ENCODE peak calls at places on chromosomes 2 and 18, in nine cellular contexts. X is A549, Z is PC-3, Y is AG10803, V is lower leg skin, J is choroid plexus epithelial cell, T is K562, O is dorsolateral prefrontal cortex, U is MM.1S. B is an unnamed sample.
A peak's percentile ranks its signal among the peaks of the same experiment; 100 is the strongest.

GRCh38 chr2:151280276-151280675 is 9.2 kb downstream of the NMI start:
- DNase-seq in T (no peak), Z (no peak), Y (no peak), O (no peak), X (no peak), J (peak; percentile 35), U (no peak), V (no peak), B (no peak)

GRCh38 chr2:112646102-112646719 is 472 bp downstream of the SLC20A1 start:
- DNase-seq in Y (no peak), T (no peak), Z (no peak), U (peak; percentile 55), O (no peak), X (no peak), V (peak; percentile 89), J (no peak), B (no peak)

GRCh38 chr18:36533446-36534153 is 236.1 kb downstream of the FHOD3 start:
- DNase-seq in Y (no peak), O (no peak), U (no peak), T (no peak), V (no peak), Z (no peak), J (no peak), X (no peak), B (no peak)

GRCh38 chr18:28961669-28962228 is 784.8 kb upstream of the CDH2 start:
- DNase-seq in O (no peak), Z (peak; percentile 73), U (peak; percentile 36), V (no peak), X (peak; percentile 16), T (no peak), J (peak; percentile 62), Y (peak; percentile 11), B (peak; percentile 21)

GRCh38 chr2:236972491-236973379 is 113.0 kb upstream of the COPS8 start:
- DNase-seq in Z (peak; percentile 86), Y (peak; percentile 86), T (no peak), U (no peak), O (no peak), V (peak; percentile 92), J (peak; percentile 76), X (peak; percentile 58), B (no peak)

GRCh38 chr18:58194028-58194427 is 150.0 kb downstream of the NEDD4L start:
- DNase-seq in Y (no peak), U (no peak), O (no peak), X (no peak), J (no peak), V (no peak), T (peak; percentile 32), Z (peak; percentile 6), B (no peak)

GRCh38 chr2:156087875-156088274 is 244.6 kb downstream of the NR4A2 start:
- DNase-seq in O (no peak), T (no peak), Y (no peak), U (no peak), X (peak; percentile 1), V (no peak), J (no peak), Z (peak; percentile 59), B (no peak)

GRCh38 chr18:46832856-46833255 is 76.0 kb upstream of the ST8SIA5 start:
- DNase-seq in U (no peak), V (no peak), O (no peak), Y (no peak), X (no peak), T (no peak), Z (no peak), J (no peak), B (no peak)

GRCh38 chr2:10048501-10049171 is 5.3 kb downstream of the KLF11 start:
- DNase-seq in U (peak; percentile 38), Z (peak; percentile 55), X (peak; percentile 56), O (no peak), J (peak; percentile 78), Y (peak; percentile 66), T (no peak), V (no peak), B (peak; percentile 43)

GRCh38 chr2:216057688-216058193 is 23.9 kb downstream of the PECR start:
- DNase-seq in O (no peak), Z (no peak), U (peak; percentile 91), T (no peak), Y (peak; percentile 86), J (peak; percentile 85), V (no peak), X (peak; percentile 85), B (no peak)

GRCh38 chr2:219648963-219649362 is 21.5 kb downstream of the SLC4A3 start:
- DNase-seq in J (no peak), T (no peak), U (no peak), Z (no peak), X (no peak), O (no peak), V (no peak), Y (no peak), B (no peak)

GRCh38 chr2:119473621-119474370 is 42.1 kb downstream of the TMEM37 start:
- DNase-seq in Z (no peak), O (no peak), Y (no peak), X (no peak), U (no peak), V (no peak), J (no peak), T (no peak), B (no peak)

GRCh38 chr18:12253517-12254136 is 534 bp upstream of the CIDEA start:
- DNase-seq in U (no peak), Y (no peak), V (no peak), J (no peak), T (no peak), O (no peak), Z (no peak), X (no peak), B (no peak)

GRCh38 chr18:8508320-8508719 is 100.9 kb upstream of the RAB12 start:
- DNase-seq in U (no peak), Z (no peak), J (no peak), O (no peak), T (no peak), Y (no peak), X (no peak), V (peak; percentile 40), B (no peak)

GRCh38 chr2:200795044-200795443 is 16.7 kb upstream of the BZW1 start:
- DNase-seq in X (peak; percentile 49), V (no peak), U (no peak), O (no peak), Y (no peak), J (peak; percentile 86), T (peak; percentile 49), Z (no peak), B (no peak)

GRCh38 chr2:240325654-240326031 is 109.8 kb upstream of the GPC1 start:
- DNase-seq in J (no peak), V (peak; percentile 83), Y (no peak), U (no peak), Z (no peak), T (no peak), X (no peak), O (peak; percentile 26), B (no peak)

GRCh38 chr2:217939220-217939619 is 63.6 kb downstream of the TNS1 start:
- DNase-seq in J (no peak), V (no peak), Y (no peak), T (no peak), Z (no peak), U (no peak), X (no peak), O (no peak), B (no peak)
- H3K4me3 ChIP-seq in J (no peak overlapping the region), V (no peak overlapping the region), Y (no peak overlapping the region), T (no peak overlapping the region), Z (no peak overlapping the region), U (no peak overlapping the region), X (no peak overlapping the region), O (no peak overlapping the region), B (no peak overlapping the region)

DNA sequence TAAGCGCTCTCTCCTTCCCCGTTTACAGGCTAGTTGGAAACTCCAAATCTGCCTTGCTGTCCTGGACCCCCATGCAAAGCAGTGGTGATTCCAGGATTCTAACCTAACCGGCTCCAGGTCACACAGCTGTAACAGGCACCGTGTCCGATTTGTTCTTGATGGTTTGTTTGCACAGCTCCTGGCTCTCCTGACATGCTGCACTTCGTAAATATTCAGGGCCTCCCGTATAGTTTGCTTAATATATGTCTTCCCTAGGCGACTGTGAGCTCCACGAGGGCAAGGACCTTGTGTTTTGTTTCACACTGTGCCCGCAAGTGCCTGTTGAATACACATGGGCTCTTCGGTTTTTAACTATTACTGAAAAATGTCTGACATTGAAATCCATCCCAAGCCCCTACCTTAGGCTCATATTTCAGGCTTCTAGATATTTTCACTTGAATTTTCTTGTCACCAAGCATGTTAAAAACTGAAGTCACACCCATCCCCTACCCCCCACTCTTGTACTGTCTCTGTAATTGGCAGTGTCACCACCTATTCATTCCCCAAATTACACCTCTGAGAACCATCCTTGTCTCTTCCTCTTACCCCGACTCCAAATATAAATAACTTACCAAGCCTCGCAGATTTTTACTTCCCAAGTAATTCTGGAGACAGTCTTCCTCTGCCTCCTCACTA is 1.0 kb upstream of the PUM2 start:
- DNase-seq in O (no peak), T (no peak), Y (no peak), J (no peak), U (peak; percentile 15), V (no peak), X (peak; percentile 25), Z (peak; percentile 26), B (peak; percentile 17)
- H3K4me3 ChIP-seq in O (peak overlapping the region; percentile 94), T (peak overlapping the region; percentile 43), Y (peak overlapping the region; percentile 68), J (peak overlapping the region; percentile 88), U (peak overlapping the region; percentile 90), V (peak overlapping the region; percentile 24), X (peak overlapping the region; percentile 84), Z (peak overlapping the region; percentile 66), B (peak overlapping the region; percentile 85)

DNA sequence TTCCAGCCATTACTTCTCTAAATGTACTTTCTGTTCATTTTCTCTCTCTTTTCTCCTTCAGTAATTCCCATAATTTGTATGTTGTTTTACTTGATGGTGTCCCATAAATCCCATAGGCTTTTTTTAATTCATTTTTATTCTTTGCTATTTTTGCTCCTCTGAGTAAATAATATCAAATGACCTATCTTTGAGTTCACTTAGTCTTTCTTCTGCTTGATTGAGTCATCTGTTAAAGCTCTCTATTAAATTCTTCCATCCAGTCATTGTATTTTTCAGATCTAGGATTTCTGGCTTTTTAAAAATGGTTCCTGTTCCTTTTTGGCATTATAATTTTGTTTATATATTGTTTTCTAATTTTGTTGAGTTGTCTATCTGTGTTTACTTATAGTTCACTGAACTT is 13.5 kb downstream of the SP100 start:
- DNase-seq in J (no peak), T (no peak), U (no peak), Z (no peak), V (no peak), X (no peak), Y (no peak), O (no peak), B (no peak)
- H3K4me3 ChIP-seq in J (no peak overlapping the region), T (no peak overlapping the region), U (no peak overlapping the region), Z (no peak overlapping the region), V (no peak overlapping the region), X (no peak overlapping the region), Y (no peak overlapping the region), O (no peak overlapping the region), B (no peak overlapping the region)

GRCh38 chr2:239264838-239265651 is 135.8 kb downstream of the HDAC4 start:
- DNase-seq in V (peak; percentile 87), O (no peak), J (peak; percentile 82), X (peak; percentile 70), U (no peak), Y (peak; percentile 67), Z (peak; percentile 38), T (peak; percentile 56), B (peak; percentile 96)
- H3K4me3 ChIP-seq in V (no peak overlapping the region), O (no peak overlapping the region), J (no peak overlapping the region), X (no peak overlapping the region), U (no peak overlapping the region), Y (no peak overlapping the region), Z (no peak overlapping the region), T (no peak overlapping the region), B (peak overlapping the region; percentile 80)

GRCh38 chr2:171436307-171436706 is 2.3 kb downstream of the DCAF17 start:
- DNase-seq in T (no peak), J (peak; percentile 89), X (peak; percentile 40), U (no peak), Y (peak; percentile 81), V (no peak), Z (peak; percentile 83), O (no peak), B (no peak)
- H3K4me3 ChIP-seq in T (no peak overlapping the region), J (no peak overlapping the region), X (no peak overlapping the region), U (no peak overlapping the region), Y (no peak overlapping the region), V (no peak overlapping the region), Z (no peak overlapping the region), O (no peak overlapping the region), B (no peak overlapping the region)

B was measured in Jurkat, Clone E6-1.